ENCODE peak calls at places on chromosomes 2 and 18, in ten cellular contexts. Q is neural progenitor cell; Z is hypothalamus; U is stimulated activated CD8-positive, alpha-beta memory T cell treated with anti-CD3 and anti-CD28 coated beads, Interleukin-2, amount 100 ng/mL, for 48 hours; M is upper lobe of right lung; T is D721Med; H is kidney tubule cell; K is neural crest cell; W is activated naive CD4-positive, alpha-beta T cell treated with anti-CD3 and anti-CD28 coated beads, Interleukin-2, amount 50 U/mL, for 16 hours; O is choroid plexus epithelial cell. S is an unnamed sample.

GRCh38 chr2:22326250-22326649 is 1058.7 kb upstream of the KLHL29 start:
- DNase-seq in Q (no peak), Z (no peak), U (no peak), M (no peak), T (no peak), H (no peak), K (no peak), W (no peak), O (no peak), S (no peak)

GRCh38 chr2:12931211-12931844 is 214.6 kb downstream of the TRIB2 start:
- DNase-seq in Q (peak), Z (no peak), U (no peak), M (no peak), T (no peak), H (peak), K (no peak), W (no peak), O (peak), S (no peak)

GRCh38 chr2:235201796-235202195 is 250.0 kb downstream of the SH3BP4 start:
- DNase-seq in Q (no peak), Z (no peak), U (no peak), M (no peak), T (no peak), H (no peak), K (no peak), W (no peak), O (peak), S (no peak)

GRCh38 chr2:48109491-48110204 is 203.3 kb upstream of the FBXO11 start:
- DNase-seq in Q (no peak), Z (no peak), U (no peak), M (no peak), T (no peak), H (no peak), K (no peak), W (no peak), O (no peak), S (no peak)

GRCh38 chr2:105873721-105874120 is 129.0 kb downstream of the NCK2 start:
- DNase-seq in Q (peak), Z (no peak), U (peak), M (no peak), T (no peak), H (peak), K (no peak), W (no peak), O (peak), S (no peak)

GRCh38 chr2:223797811-223798721 is 39.3 kb downstream of the AP1S3 start:
- DNase-seq in Q (peak), Z (no peak), U (no peak), M (no peak), T (peak), H (peak), K (no peak), W (no peak), O (peak), S (no peak)

GRCh38 chr2:20291106-20291564 is 59.5 kb downstream of the PUM2 start:
- DNase-seq in Q (peak), Z (no peak), U (no peak), M (no peak), T (peak), H (peak), K (peak), W (no peak), O (peak), S (peak)

GRCh38 chr2:100886054-100886453 is 66.1 kb downstream of the NPAS2 start:
- DNase-seq in Q (no peak), Z (no peak), U (no peak), M (no peak), T (no peak), H (no peak), K (no peak), W (no peak), O (peak), S (no peak)

GRCh38 chr2:220341014-220341413 is 713.6 kb downstream of the SLC4A3 start:
- DNase-seq in Q (no peak), Z (no peak), U (no peak), M (no peak), T (no peak), H (no peak), K (no peak), W (no peak), O (no peak), S (no peak)

GRCh38 chr2:30149513-30149912 is 2.7 kb downstream of the YPEL5 start:
- DNase-seq in Q (peak), Z (no peak), U (no peak), M (no peak), T (no peak), H (no peak), K (no peak), W (no peak), O (peak), S (no peak)

GRCh38 chr18:3062798-3063563 is 50.0 kb upstream of the LPIN2 start:
- DNase-seq in Q (peak), Z (peak), U (peak), M (peak), T (no peak), H (peak), K (peak), W (peak), O (peak), S (no peak)

GRCh38 chr2:55408098-55408882 is 11.4 kb downstream of the CCDC88A start:
- DNase-seq in Q (no peak), Z (no peak), U (no peak), M (no peak), T (no peak), H (peak), K (no peak), W (no peak), O (no peak), S (no peak)

GRCh38 chr2:157751462-157752058 is 122.9 kb upstream of the ACVR1C start:
- DNase-seq in Q (peak), Z (no peak), U (peak), M (no peak), T (no peak), H (peak), K (no peak), W (peak), O (peak), S (no peak)